ENCODE peak calls at places on chromosomes 16 and 17, in six cellular contexts. K is left lobe of liver, I is nucleus accumbens, O is AG10803, X is HuH-7, Z is DMS153. Y is an unnamed sample.

GRCh38 chr16:11586856-11587642 is at the start of gene LITAF:
- DNase-seq in Z (no peak), X (peak), I (peak), K (peak), O (peak), Y (peak)

GRCh38 chr16:1296688-1297412 is 12.6 kb upstream of the UBE2I start:
- DNase-seq in X (no peak), O (peak), I (no peak), Z (peak), K (no peak), Y (peak)

GRCh38 chr17:63332286-63332685 is 113.8 kb downstream of the CYB561 start:
- DNase-seq in K (no peak), Z (no peak), X (no peak), I (no peak), O (peak), Y (no peak)

GRCh38 chr16:2882460-2883026 is 472 bp upstream of the FLYWCH2 start:
- DNase-seq in K (peak), O (peak), Z (peak), I (peak), X (peak), Y (peak)

GRCh38 chr17:29140631-29141483 is 39.3 kb downstream of the MYO18A start:
- DNase-seq in I (peak), K (no peak), X (no peak), Z (no peak), O (no peak), Y (no peak)

GRCh38 chr17:6666077-6666521 is 14.5 kb downstream of the C17orf100 start:
- DNase-seq in O (peak), I (peak), Z (peak), K (peak), X (peak), Y (peak)

GRCh38 chr16:87648236-87648635 is 45.9 kb downstream of the JPH3 start:
- DNase-seq in K (no peak), X (no peak), Z (no peak), I (no peak), O (no peak), Y (no peak)

GRCh38 chr16:27193300-27193990 is 9.9 kb upstream of the KDM8 start:
- DNase-seq in X (peak), I (no peak), Z (no peak), O (no peak), K (no peak), Y (no peak)

GRCh38 chr17:80422981-80423380 is 8.0 kb downstream of the ENDOV start:
- DNase-seq in X (no peak), K (no peak), I (no peak), O (no peak), Z (no peak), Y (no peak)

GRCh38 chr17:32894245-32894644 is 17.3 kb upstream of the MYO1D start:
- DNase-seq in I (no peak), X (no peak), O (peak), K (no peak), Z (no peak), Y (no peak)

GRCh38 chr16:48292452-48292851 is 45.1 kb upstream of the ABCC11 start:
- DNase-seq in Z (no peak), X (no peak), I (no peak), O (no peak), K (no peak), Y (no peak)

GRCh38 chr17:74943808-74944522 is 8.3 kb downstream of the OTOP3 start:
- DNase-seq in O (no peak), X (no peak), Z (no peak), K (no peak), I (no peak), Y (no peak)

GRCh38 chr17:47967607-47968252 is 3.2 kb upstream of the CDK5RAP3 start:
- DNase-seq in I (no peak), X (no peak), Z (no peak), O (peak), K (no peak), Y (peak)

GRCh38 chr16:88633684-88634140 is 4.7 kb upstream of the IL17C start:
- DNase-seq in Z (no peak), I (no peak), O (no peak), K (no peak), X (peak), Y (peak)

GRCh38 chr17:15954222-15954621 is 9.3 kb downstream of the ADORA2B start:
- DNase-seq in O (peak), X (no peak), K (no peak), Z (no peak), I (no peak), Y (peak)

Y was measured in EL.